ENCODE peak calls at places on chromosomes 4 and X, in five cellular contexts. T is T1000, C is lung microvascular endothelial cell, E is GM03348, K is transverse colon. F is an unnamed sample.

GRCh38 chr4:152115794-152116193 is 355.0 kb upstream of the GATB start:
- DNase-seq in T (no peak), C (no peak), E (no peak), K (no peak), F (no peak)

GRCh38 chrX:116384406-116384805 is 52.0 kb upstream of the SLC6A14 start:
- DNase-seq in T (no peak), C (no peak), E (peak), K (no peak), F (no peak)

GRCh38 chrX:134526399-134526798 is 66.4 kb downstream of the HPRT1 start:
- DNase-seq in T (no peak), C (no peak), E (peak), K (no peak), F (no peak)

GRCh38 chr4:1515156-1515555 is 108.9 kb upstream of the NKX1-1 start:
- DNase-seq in T (no peak), C (no peak), E (no peak), K (no peak), F (no peak)

GRCh38 chr4:185229021-185229818 is 19.8 kb downstream of the SNX25 start:
- DNase-seq in T (no peak), C (no peak), E (no peak), K (no peak), F (no peak)

GRCh38 chrX:71927040-71927439 is 16.4 kb downstream of the NHSL2 start:
- DNase-seq in T (no peak), C (no peak), E (no peak), K (no peak), F (no peak)

GRCh38 chrX:39301041-39301440 is 499.8 kb downstream of the MID1IP1 start:
- DNase-seq in T (no peak), C (no peak), E (no peak), K (no peak), F (no peak)

GRCh38 chr4:168880811-168881595 is 129.1 kb downstream of the CBR4 start:
- DNase-seq in T (no peak), C (no peak), E (no peak), K (no peak), F (no peak)

GRCh38 chr4:53479731-53480525 is 102.5 kb downstream of the FIP1L1 start:
- DNase-seq in T (no peak), C (no peak), E (peak), K (no peak), F (no peak)

GRCh38 chr4:73068496-73069337 is 799 bp downstream of the COX18 start:
- DNase-seq in T (no peak), C (peak), E (peak), K (peak), F (no peak)

GRCh38 chr4:70927502-70928139 is 25.5 kb downstream of the MOB1B start:
- DNase-seq in T (no peak), C (no peak), E (no peak), K (no peak), F (no peak)

GRCh38 chr4:145805490-145805889 is 125.5 kb downstream of the C4orf51 start:
- DNase-seq in T (no peak), C (peak), E (no peak), K (no peak), F (no peak)